ENCODE peak calls at places on chromosomes 12 and 14, in eight cellular contexts. One of them, this sample, is unnamed.
A peak's percentile ranks its signal among the peaks of the same experiment; 100 is the strongest.

GRCh38 chr12:44873898-44874297 is 2.2 kb downstream of the NELL2 start:
- DNase-seq in ovary: no peak
- DNase-seq in neural progenitor cell: no peak
- DNase-seq in PC-3: peak; percentile 39
- DNase-seq in right lobe of liver: no peak
- DNase-seq in BJ: no peak
- DNase-seq in cardiac muscle cell: peak; percentile 8
- DNase-seq in GM12865: no peak
- DNase-seq in this sample: no peak

GRCh38 chr14:52078721-52079120 is 9.9 kb upstream of the NID2 start:
- DNase-seq in PC-3: peak; percentile 37
- DNase-seq in BJ: no peak
- DNase-seq in right lobe of liver: no peak
- DNase-seq in ovary: no peak
- DNase-seq in GM12865: no peak
- DNase-seq in neural progenitor cell: no peak
- DNase-seq in cardiac muscle cell: no peak
- DNase-seq in this sample: no peak

GRCh38 chr12:115541891-115542361 is 735.6 kb downstream of the MED13L start:
- DNase-seq in neural progenitor cell: no peak
- DNase-seq in right lobe of liver: no peak
- DNase-seq in cardiac muscle cell: peak; percentile 29
- DNase-seq in PC-3: peak; percentile 48
- DNase-seq in GM12865: no peak
- DNase-seq in BJ: no peak
- DNase-seq in ovary: no peak
- DNase-seq in this sample: no peak

GRCh38 chr12:124762384-124762783 is 101.3 kb downstream of the SCARB1 start:
- DNase-seq in right lobe of liver: no peak
- DNase-seq in GM12865: no peak
- DNase-seq in ovary: no peak
- DNase-seq in PC-3: no peak
- DNase-seq in neural progenitor cell: no peak
- DNase-seq in BJ: no peak
- DNase-seq in cardiac muscle cell: no peak
- DNase-seq in this sample: no peak

GRCh38 chr12:106301611-106302321 is 767 bp upstream of the TCP11L2 start:
- DNase-seq in neural progenitor cell: peak; percentile 50
- DNase-seq in PC-3: peak; percentile 93
- DNase-seq in BJ: no peak
- DNase-seq in GM12865: peak; percentile 77
- DNase-seq in right lobe of liver: peak; percentile 53
- DNase-seq in ovary: peak; percentile 56
- DNase-seq in cardiac muscle cell: peak; percentile 57
- DNase-seq in this sample: peak; percentile 70

GRCh38 chr12:57889541-57889989 is 43.0 kb upstream of the CTDSP2 start:
- DNase-seq in ovary: peak; percentile 89
- DNase-seq in BJ: peak; percentile 81
- DNase-seq in right lobe of liver: no peak
- DNase-seq in PC-3: no peak
- DNase-seq in GM12865: no peak
- DNase-seq in neural progenitor cell: peak; percentile 34
- DNase-seq in cardiac muscle cell: peak; percentile 98
- DNase-seq in this sample: no peak

GRCh38 chr12:5026342-5026938 is 17.2 kb upstream of the KCNA5 start:
- DNase-seq in PC-3: no peak
- DNase-seq in GM12865: no peak
- DNase-seq in right lobe of liver: no peak
- DNase-seq in cardiac muscle cell: no peak
- DNase-seq in ovary: no peak
- DNase-seq in BJ: no peak
- DNase-seq in neural progenitor cell: no peak
- DNase-seq in this sample: no peak

GRCh38 chr12:64469455-64470142 is 17.7 kb downstream of the TBK1 start:
- DNase-seq in cardiac muscle cell: no peak
- DNase-seq in ovary: no peak
- DNase-seq in GM12865: no peak
- DNase-seq in BJ: no peak
- DNase-seq in neural progenitor cell: no peak
- DNase-seq in PC-3: no peak
- DNase-seq in right lobe of liver: no peak
- DNase-seq in this sample: no peak

GRCh38 chr14:95948608-95949007 is 72.0 kb downstream of the TUNAR start:
- DNase-seq in GM12865: no peak
- DNase-seq in PC-3: no peak
- DNase-seq in BJ: no peak
- DNase-seq in cardiac muscle cell: no peak
- DNase-seq in right lobe of liver: no peak
- DNase-seq in ovary: no peak
- DNase-seq in neural progenitor cell: peak; percentile 91
- DNase-seq in this sample: no peak

GRCh38 chr14:34498684-34499412 is 36.8 kb upstream of the SPTSSA start:
- DNase-seq in ovary: no peak
- DNase-seq in cardiac muscle cell: peak; percentile 34
- DNase-seq in neural progenitor cell: peak; percentile 36
- DNase-seq in BJ: no peak
- DNase-seq in GM12865: peak; percentile 32
- DNase-seq in PC-3: peak; percentile 82
- DNase-seq in right lobe of liver: no peak
- DNase-seq in this sample: no peak

GRCh38 chr14:76918751-76919421 is 92.7 kb downstream of the LRRC74A start:
- DNase-seq in BJ: peak; percentile 96
- DNase-seq in neural progenitor cell: peak; percentile 76
- DNase-seq in ovary: peak; percentile 97
- DNase-seq in GM12865: no peak
- DNase-seq in cardiac muscle cell: peak; percentile 99
- DNase-seq in PC-3: peak; percentile 96
- DNase-seq in right lobe of liver: peak; percentile 93
- DNase-seq in this sample: no peak

GRCh38 chr14:51095854-51096823 is 1.2 kb upstream of the TRIM9 start:
- DNase-seq in cardiac muscle cell: peak; percentile 59
- DNase-seq in neural progenitor cell: peak; percentile 17
- DNase-seq in right lobe of liver: no peak
- DNase-seq in PC-3: no peak
- DNase-seq in GM12865: no peak
- DNase-seq in BJ: no peak
- DNase-seq in ovary: peak; percentile 34
- DNase-seq in this sample: no peak

GRCh38 chr12:42691991-42692557 is 102.5 kb upstream of the PRICKLE1 start:
- DNase-seq in ovary: peak; percentile 28
- DNase-seq in cardiac muscle cell: no peak
- DNase-seq in neural progenitor cell: no peak
- DNase-seq in PC-3: no peak
- DNase-seq in right lobe of liver: no peak
- DNase-seq in BJ: no peak
- DNase-seq in GM12865: no peak
- DNase-seq in this sample: no peak

GRCh38 chr12:18898469-18898868 is 160.6 kb downstream of the CAPZA3 start:
- DNase-seq in ovary: no peak
- DNase-seq in right lobe of liver: no peak
- DNase-seq in cardiac muscle cell: no peak
- DNase-seq in neural progenitor cell: no peak
- DNase-seq in PC-3: no peak
- DNase-seq in GM12865: no peak
- DNase-seq in BJ: no peak
- DNase-seq in this sample: no peak

GRCh38 chr12:71780207-71780822 is 25.7 kb downstream of the RAB21 start:
- DNase-seq in GM12865: peak; percentile 40
- DNase-seq in neural progenitor cell: peak; percentile 40
- DNase-seq in ovary: peak; percentile 47
- DNase-seq in cardiac muscle cell: peak; percentile 58
- DNase-seq in PC-3: peak; percentile 63
- DNase-seq in right lobe of liver: peak; percentile 23
- DNase-seq in BJ: no peak
- DNase-seq in this sample: no peak

GRCh38 chr14:103031956-103032355 is 25.4 kb downstream of the CDC42BPB start:
- DNase-seq in right lobe of liver: peak; percentile 54
- DNase-seq in PC-3: peak; percentile 42
- DNase-seq in ovary: no peak
- DNase-seq in GM12865: no peak
- DNase-seq in BJ: no peak
- DNase-seq in cardiac muscle cell: no peak
- DNase-seq in neural progenitor cell: peak; percentile 33
- DNase-seq in this sample: no peak
- TF ChIP-seq CTCF in right lobe of liver: peak; percentile 15
- TF ChIP-seq CTCF in PC-3: peak; percentile 26
- TF ChIP-seq CTCF in ovary: no peak
- TF ChIP-seq CTCF in GM12865: no peak
- TF ChIP-seq CTCF in BJ: no peak
- TF ChIP-seq CTCF in cardiac muscle cell: no peak
- TF ChIP-seq CTCF in neural progenitor cell: peak; percentile 11
- TF ChIP-seq CTCF in this sample: no peak

GRCh38 chr14:69644814-69645213 is 33.4 kb downstream of the SUSD6 start:
- DNase-seq in cardiac muscle cell: no peak
- DNase-seq in right lobe of liver: no peak
- DNase-seq in neural progenitor cell: no peak
- DNase-seq in BJ: no peak
- DNase-seq in GM12865: no peak
- DNase-seq in ovary: no peak
- DNase-seq in PC-3: no peak
- DNase-seq in this sample: no peak
- TF ChIP-seq CTCF in cardiac muscle cell: no peak
- TF ChIP-seq CTCF in right lobe of liver: no peak
- TF ChIP-seq CTCF in neural progenitor cell: no peak
- TF ChIP-seq CTCF in BJ: no peak
- TF ChIP-seq CTCF in GM12865: no peak
- TF ChIP-seq CTCF in ovary: no peak
- TF ChIP-seq CTCF in PC-3: no peak
- TF ChIP-seq CTCF in this sample: no peak

GRCh38 chr12:67525500-67525884 is 123.1 kb upstream of the DYRK2 start:
- DNase-seq in GM12865: no peak
- DNase-seq in ovary: no peak
- DNase-seq in cardiac muscle cell: no peak
- DNase-seq in BJ: no peak
- DNase-seq in PC-3: no peak
- DNase-seq in neural progenitor cell: peak; percentile 29
- DNase-seq in right lobe of liver: no peak
- DNase-seq in this sample: no peak

GRCh38 chr12:67520611-67521010 is 127.9 kb upstream of the DYRK2 start:
- DNase-seq in cardiac muscle cell: no peak
- DNase-seq in GM12865: no peak
- DNase-seq in BJ: no peak
- DNase-seq in neural progenitor cell: no peak
- DNase-seq in right lobe of liver: no peak
- DNase-seq in PC-3: no peak
- DNase-seq in ovary: no peak
- DNase-seq in this sample: no peak

GRCh38 chr12:67522222-67522621 is 126.3 kb upstream of the DYRK2 start:
- DNase-seq in ovary: no peak
- DNase-seq in neural progenitor cell: no peak
- DNase-seq in right lobe of liver: no peak
- DNase-seq in GM12865: no peak
- DNase-seq in cardiac muscle cell: no peak
- DNase-seq in PC-3: no peak
- DNase-seq in BJ: no peak
- DNase-seq in this sample: no peak

GRCh38 chr12:67526129-67526528 is 122.4 kb upstream of the DYRK2 start:
- DNase-seq in ovary: no peak
- DNase-seq in cardiac muscle cell: no peak
- DNase-seq in GM12865: no peak
- DNase-seq in BJ: no peak
- DNase-seq in right lobe of liver: no peak
- DNase-seq in PC-3: no peak
- DNase-seq in neural progenitor cell: no peak
- DNase-seq in this sample: no peak

DNA sequence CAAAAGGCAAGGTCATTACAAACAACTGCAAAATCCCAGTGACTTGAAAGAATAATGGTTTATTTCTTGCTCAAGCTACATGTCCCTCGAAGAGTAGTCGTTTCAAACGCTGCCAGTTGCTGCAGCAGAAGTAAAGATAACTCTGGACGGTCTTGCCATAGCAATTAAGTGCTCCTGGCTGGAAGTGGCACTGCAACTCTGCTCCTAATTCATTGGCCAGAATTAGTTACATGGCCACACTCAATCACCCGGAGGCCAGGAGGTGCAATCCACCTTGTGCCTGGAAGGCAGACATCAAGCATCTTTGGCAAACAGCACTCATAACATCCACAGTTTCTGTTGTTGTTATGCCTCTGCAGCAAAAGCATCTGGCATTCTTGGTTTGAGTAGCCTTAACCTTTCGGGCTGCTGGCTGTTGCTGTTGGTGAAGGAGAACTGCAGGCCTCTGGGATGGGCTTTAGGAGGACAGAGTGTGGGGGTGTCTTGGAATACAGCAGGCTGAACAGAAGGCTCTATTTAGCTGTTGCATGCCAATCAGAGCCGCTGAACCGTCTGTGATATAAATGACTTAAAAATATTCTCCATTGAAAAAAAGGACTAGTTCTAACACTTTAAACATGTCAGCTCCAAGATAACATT is 123.6 kb upstream of the DYRK2 start:
- DNase-seq in BJ: no peak
- DNase-seq in right lobe of liver: no peak
- DNase-seq in PC-3: no peak
- DNase-seq in cardiac muscle cell: no peak
- DNase-seq in neural progenitor cell: no peak
- DNase-seq in ovary: no peak
- DNase-seq in GM12865: peak; percentile 5
- DNase-seq in this sample: no peak
- TF ChIP-seq CTCF in BJ: no peak
- TF ChIP-seq CTCF in right lobe of liver: no peak
- TF ChIP-seq CTCF in PC-3: no peak
- TF ChIP-seq CTCF in cardiac muscle cell: no peak
- TF ChIP-seq CTCF in neural progenitor cell: no peak
- TF ChIP-seq CTCF in ovary: no peak
- TF ChIP-seq CTCF in GM12865: no peak
- TF ChIP-seq CTCF in this sample: no peak

GRCh38 chr14:29810657-29811056 is 117.0 kb downstream of the PRKD1 start:
- DNase-seq in BJ: no peak
- DNase-seq in neural progenitor cell: no peak
- DNase-seq in right lobe of liver: no peak
- DNase-seq in GM12865: no peak
- DNase-seq in ovary: no peak
- DNase-seq in cardiac muscle cell: peak; percentile 47
- DNase-seq in PC-3: peak; percentile 22
- DNase-seq in this sample: no peak

GRCh38 chr14:29814153-29815057 is 113.2 kb downstream of the PRKD1 start:
- DNase-seq in neural progenitor cell: no peak
- DNase-seq in BJ: no peak
- DNase-seq in PC-3: no peak
- DNase-seq in right lobe of liver: no peak
- DNase-seq in cardiac muscle cell: peak; percentile 76
- DNase-seq in GM12865: no peak
- DNase-seq in ovary: peak; percentile 51
- DNase-seq in this sample: no peak

GRCh38 chr14:29806124-29806517 is 121.5 kb downstream of the PRKD1 start:
- DNase-seq in right lobe of liver: no peak
- DNase-seq in neural progenitor cell: no peak
- DNase-seq in GM12865: no peak
- DNase-seq in PC-3: no peak
- DNase-seq in ovary: no peak
- DNase-seq in cardiac muscle cell: peak; percentile 20
- DNase-seq in BJ: no peak
- DNase-seq in this sample: no peak

GRCh38 chr14:29805415-29806123 is 122.1 kb downstream of the PRKD1 start:
- DNase-seq in BJ: peak; percentile 33
- DNase-seq in cardiac muscle cell: peak; percentile 98
- DNase-seq in GM12865: no peak
- DNase-seq in PC-3: peak; percentile 52
- DNase-seq in right lobe of liver: peak; percentile 69
- DNase-seq in ovary: peak; percentile 66
- DNase-seq in neural progenitor cell: no peak
- DNase-seq in this sample: no peak

GRCh38 chr14:29810064-29810463 is 117.6 kb downstream of the PRKD1 start:
- DNase-seq in PC-3: no peak
- DNase-seq in right lobe of liver: no peak
- DNase-seq in neural progenitor cell: no peak
- DNase-seq in BJ: no peak
- DNase-seq in ovary: no peak
- DNase-seq in GM12865: no peak
- DNase-seq in cardiac muscle cell: no peak
- DNase-seq in this sample: no peak
- TF ChIP-seq CTCF in PC-3: no peak
- TF ChIP-seq CTCF in right lobe of liver: no peak
- TF ChIP-seq CTCF in neural progenitor cell: no peak
- TF ChIP-seq CTCF in BJ: no peak
- TF ChIP-seq CTCF in ovary: no peak
- TF ChIP-seq CTCF in GM12865: no peak
- TF ChIP-seq CTCF in cardiac muscle cell: no peak
- TF ChIP-seq CTCF in this sample: no peak

This sample was measured in natural killer cell.